ENCODE peak calls at places on chromosomes 16 and 17, in five cellular contexts. U is GM12878, F is SK-N-SH, Z is HCT116, J is K562. L is an unnamed sample.
A peak's percentile ranks its signal among the peaks of the same experiment; 100 is the strongest.

GRCh38 chr16:72996291-72997062 is 51.5 kb downstream of the ZFHX3 start:
- DNase-seq in U (no peak), F (no peak), Z (no peak), J (no peak), L (peak; percentile 66)

GRCh38 chr16:77869997-77870813 is 81.8 kb downstream of the VAT1L start:
- DNase-seq in U (no peak), F (no peak), Z (no peak), J (no peak), L (no peak)

GRCh38 chr16:64773184-64773583 is 348.7 kb downstream of the CDH11 start:
- DNase-seq in U (no peak), F (no peak), Z (no peak), J (no peak), L (no peak)

GRCh38 chr16:14180431-14181059 is 109.4 kb downstream of the MRTFB start:
- DNase-seq in U (no peak), F (no peak), Z (no peak), J (no peak), L (no peak)

GRCh38 chr17:64090144-64090543 is 39.8 kb downstream of the ERN1 start:
- DNase-seq in U (no peak), F (no peak), Z (no peak), J (no peak), L (no peak)

GRCh38 chr16:75385507-75386152 is 47.7 kb downstream of the CFDP1 start:
- DNase-seq in U (peak; percentile 33), F (peak; percentile 49), Z (peak; percentile 66), J (peak; percentile 51), L (peak; percentile 68)

GRCh38 chr17:59069856-59070255 is 36.8 kb downstream of the TRIM37 start:
- DNase-seq in U (no peak), F (no peak), Z (no peak), J (no peak), L (no peak)

GRCh38 chr17:6455321-6455705 is 11.1 kb downstream of the PIMREG start:
- DNase-seq in U (no peak), F (peak; percentile 74), Z (no peak), J (no peak), L (no peak)

GRCh38 chr16:86994651-86995171 is 322.5 kb downstream of the C16orf95 start:
- DNase-seq in U (no peak), F (no peak), Z (no peak), J (peak; percentile 53), L (no peak)

GRCh38 chr16:64864232-64864803 is 257.5 kb downstream of the CDH11 start:
- DNase-seq in U (no peak), F (no peak), Z (no peak), J (no peak), L (no peak)

GRCh38 chr17:40399185-40399584 is 18.5 kb downstream of the TOP2A start:
- DNase-seq in U (no peak), F (peak; percentile 48), Z (peak; percentile 32), J (peak; percentile 26), L (peak; percentile 74)

GRCh38 chr17:78899361-78900260 is 3.4 kb downstream of the CEP295NL start:
- DNase-seq in U (no peak), F (peak; percentile 62), Z (no peak), J (no peak), L (no peak)

GRCh38 chr17:72345536-72345935 is 224.7 kb downstream of the SOX9 start:
- DNase-seq in U (no peak), F (no peak), Z (no peak), J (no peak), L (no peak)

GRCh38 chr16:22077700-22078313 is 14.5 kb upstream of the VWA3A start:
- DNase-seq in U (no peak), F (peak; percentile 69), Z (peak; percentile 39), J (peak; percentile 74), L (peak; percentile 62)

GRCh38 chr16:14196539-14196938 is 125.4 kb downstream of the MRTFB start:
- DNase-seq in U (no peak), F (peak; percentile 12), Z (no peak), J (no peak), L (no peak)

GRCh38 chr17:47205419-47205963 is 3.7 kb upstream of the MYL4 start:
- DNase-seq in U (peak; percentile 78), F (no peak), Z (no peak), J (no peak), L (no peak)

GRCh38 chr17:41125064-41125463 is 1.1 kb upstream of the KRTAP4-12 start:
- DNase-seq in U (no peak), F (no peak), Z (no peak), J (no peak), L (no peak)

GRCh38 chr17:49890077-49890821 is 42.4 kb upstream of the TAC4 start:
- DNase-seq in U (no peak), F (no peak), Z (no peak), J (no peak), L (no peak)

GRCh38 chr17:39639566-39640458 is 2.9 kb downstream of the STARD3 start:
- DNase-seq in U (no peak), F (no peak), Z (no peak), J (no peak), L (no peak)

GRCh38 chr17:79944251-79944812 is 91.3 kb downstream of the TBC1D16 start:
- DNase-seq in U (no peak), F (peak; percentile 43), Z (no peak), J (no peak), L (no peak)

GRCh38 chr16:82340531-82340930 is 170.5 kb upstream of the MPHOSPH6 start:
- DNase-seq in U (no peak), F (no peak), Z (no peak), J (no peak), L (no peak)

GRCh38 chr17:6660765-6661463 is 9.4 kb downstream of the C17orf100 start:
- DNase-seq in U (peak; percentile 63), F (no peak), Z (no peak), J (no peak), L (no peak)

GRCh38 chr16:82280867-82281266 is 110.8 kb upstream of the MPHOSPH6 start:
- DNase-seq in U (no peak), F (no peak), Z (no peak), J (no peak), L (no peak)

DNA sequence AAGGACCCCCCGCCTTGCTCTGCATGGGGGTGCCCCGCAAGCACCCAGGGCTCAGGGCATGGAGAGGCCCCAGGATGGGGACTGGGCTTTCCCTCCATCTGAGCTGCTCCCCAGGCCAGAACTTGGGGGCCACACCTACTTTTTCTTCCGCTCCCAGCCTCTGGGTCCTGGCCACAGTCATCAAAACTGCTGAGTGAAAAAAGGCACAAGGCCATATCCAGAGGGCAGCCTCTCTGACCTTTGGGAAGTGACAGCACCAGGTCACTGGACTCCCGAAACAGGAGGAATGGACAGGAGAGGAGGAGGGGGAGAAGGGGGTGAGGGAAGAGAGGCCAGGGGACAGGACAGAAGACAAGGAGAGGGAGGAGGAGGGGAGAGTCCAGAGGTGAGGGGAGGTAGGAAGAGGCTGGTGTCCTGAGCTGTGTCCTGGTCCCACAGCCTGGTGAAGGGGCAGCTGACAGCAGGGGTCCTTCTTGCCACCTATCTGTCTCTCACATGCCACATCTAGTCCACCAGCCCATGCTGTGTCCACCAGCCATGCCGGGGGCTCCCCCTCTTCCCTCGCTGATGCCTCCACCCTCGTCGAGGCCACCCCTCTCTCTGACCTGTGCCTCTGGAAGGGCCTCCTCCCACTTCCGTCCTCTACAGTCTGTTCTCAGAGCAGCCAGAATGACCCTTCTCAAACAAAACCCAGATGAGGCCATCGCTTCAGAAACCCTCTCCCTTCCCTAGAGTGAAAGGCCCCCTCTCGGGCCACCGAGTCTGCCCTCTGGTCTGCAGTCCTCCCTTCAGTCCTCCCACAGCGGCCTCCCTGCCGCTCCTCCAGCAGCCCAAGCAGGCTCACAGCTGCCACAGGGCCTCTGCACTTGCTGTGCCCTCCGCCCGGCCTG is 73.9 kb upstream of the TOB1 start:
- DNase-seq in U (no peak), F (no peak), Z (no peak), J (no peak), L (peak; percentile 63)
- TF ChIP-seq ZBTB33 in U (no peak), F (no peak), Z (no peak), J (no peak), L (no peak)

GRCh38 chr17:1223662-1224061 is 43.9 kb upstream of the ABR start:
- DNase-seq in U (no peak), F (no peak), Z (no peak), J (no peak), L (no peak)

GRCh38 chr17:1220346-1220745 is 40.6 kb upstream of the ABR start:
- DNase-seq in U (no peak), F (no peak), Z (no peak), J (no peak), L (no peak)

GRCh38 chr17:1224330-1224729 is 44.5 kb upstream of the ABR start:
- DNase-seq in U (no peak), F (no peak), Z (no peak), J (no peak), L (no peak)

GRCh38 chr17:1221209-1221608 is 41.4 kb upstream of the ABR start:
- DNase-seq in U (no peak), F (no peak), Z (no peak), J (no peak), L (no peak)

DNA sequence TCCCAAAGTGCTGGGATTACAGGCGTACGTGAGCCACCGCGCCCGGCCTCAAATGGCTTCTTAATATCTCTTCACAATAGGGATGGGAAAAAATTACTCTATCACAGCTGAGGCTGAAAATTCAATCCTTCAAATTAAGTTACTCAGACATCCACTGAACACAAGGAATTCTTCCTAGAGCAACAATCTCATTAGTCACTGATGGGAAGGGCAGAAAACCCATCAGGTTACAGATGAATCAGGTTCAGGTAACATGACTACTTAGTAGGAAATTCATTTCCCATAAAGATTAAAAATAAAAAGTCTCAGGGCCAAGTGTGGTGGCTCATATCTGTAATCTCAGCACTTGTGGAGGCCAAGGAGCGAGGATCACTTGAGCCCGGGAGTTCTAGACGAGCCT is 42.5 kb upstream of the ABR start:
- DNase-seq in U (no peak), F (no peak), Z (no peak), J (no peak), L (no peak)
- TF ChIP-seq ZBTB33 in U (no peak), F (no peak), Z (no peak), J (no peak), L (no peak)

GRCh38 chr16:15949210-15950166 is at the start of gene ABCC1:
- DNase-seq in U (no peak), F (peak; percentile 95), Z (no peak), J (peak; percentile 87), L (peak; percentile 60)
- TF ChIP-seq ZBTB33 in U (no peak), F (no peak), Z (peak; percentile 2), J (no peak), L (no peak)

GRCh38 chr16:15435216-15435864 is 952 bp downstream of the BMERB1 start:
- DNase-seq in U (no peak), F (peak; percentile 47), Z (no peak), J (no peak), L (no peak)
- TF ChIP-seq ZBTB33 in U (no peak), F (no peak), Z (no peak), J (no peak), L (no peak)

DNA sequence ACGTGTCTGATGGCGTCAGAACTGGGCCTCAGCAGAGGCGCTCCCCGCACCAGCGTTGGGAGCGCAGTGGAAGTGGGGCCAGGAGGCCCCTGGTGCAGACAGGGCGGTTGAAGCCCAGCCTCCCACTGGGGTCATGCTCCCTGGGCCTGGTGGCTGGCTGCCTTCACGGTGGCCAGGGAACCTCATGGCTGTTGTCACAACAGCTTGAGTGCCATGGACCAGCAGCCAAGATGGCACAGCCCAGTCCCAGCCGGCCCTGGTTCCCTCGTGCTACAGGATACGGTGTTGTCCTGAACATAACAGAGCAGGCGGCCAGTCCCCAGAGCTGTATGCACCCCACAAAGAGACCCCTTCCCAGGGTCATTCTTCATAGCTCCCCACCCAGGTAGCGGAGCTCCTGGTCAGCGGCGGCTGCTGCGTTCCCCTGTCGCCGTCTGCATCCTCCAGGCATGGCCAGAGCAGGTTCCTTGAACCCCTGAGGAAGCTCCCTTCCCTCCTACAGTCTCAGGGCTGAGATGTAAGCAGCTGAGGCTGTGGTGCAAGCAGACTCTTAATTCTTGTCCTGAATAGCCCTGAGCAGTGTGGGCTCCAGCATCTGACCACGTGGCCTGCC is 29.7 kb downstream of the NME3 start:
- DNase-seq in U (no peak), F (no peak), Z (no peak), J (no peak), L (no peak)
- TF ChIP-seq ZBTB33 in U (no peak), F (no peak), Z (no peak), J (no peak), L (no peak)

L was measured in HepG2.